ENCODE peak calls at places on chromosomes 1 and 21, in ten cellular contexts. I is sigmoid colon, M is breast epithelium, X is esophagus muscularis mucosa, N is transverse colon, W is K562, Y is prostate gland, Q is suprapubic skin, L is upper lobe of left lung, S is spleen. G is an unnamed sample.

GRCh38 chr21:17903029-17903806 is 84.1 kb upstream of the C21orf91 start:
- DNase-seq in I (no peak), M (no peak), X (no peak), N (no peak), W (no peak), Y (no peak), Q (no peak), L (no peak), S (no peak), G (no peak)

GRCh38 chr1:216903389-216903754 is 180.1 kb upstream of the ESRRG start:
- DNase-seq in I (no peak), M (no peak), X (no peak), N (no peak), W (no peak), Y (no peak), Q (no peak), L (no peak), S (no peak), G (no peak)

GRCh38 chr1:92563457-92564216 is 76.9 kb upstream of the GFI1 start:
- DNase-seq in I (no peak), M (no peak), X (no peak), N (no peak), W (no peak), Y (no peak), Q (no peak), L (no peak), S (no peak), G (no peak)

GRCh38 chr1:58460469-58460868 is 86.1 kb downstream of the OMA1 start:
- DNase-seq in I (no peak), M (no peak), X (no peak), N (no peak), W (peak; percentile 18), Y (no peak), Q (no peak), L (no peak), S (no peak), G (no peak)

GRCh38 chr1:9589719-9590157 is 1.0 kb downstream of the TMEM201 start:
- DNase-seq in I (peak; percentile 54), M (no peak), X (no peak), N (no peak), W (no peak), Y (no peak), Q (no peak), L (no peak), S (no peak), G (no peak)

GRCh38 chr1:109819365-109819764 is 55.6 kb upstream of the EPS8L3 start:
- DNase-seq in I (no peak), M (no peak), X (no peak), N (no peak), W (no peak), Y (no peak), Q (no peak), L (peak; percentile 14), S (no peak), G (no peak)

GRCh38 chr1:24379733-24380315 is 33.8 kb downstream of the STPG1 start:
- DNase-seq in I (no peak), M (no peak), X (peak; percentile 70), N (no peak), W (no peak), Y (no peak), Q (no peak), L (no peak), S (no peak), G (no peak)

GRCh38 chr1:115322631-115323030 is 15.4 kb downstream of the NGF start:
- DNase-seq in I (no peak), M (no peak), X (no peak), N (no peak), W (no peak), Y (no peak), Q (no peak), L (no peak), S (no peak), G (no peak)

GRCh38 chr1:192251735-192252134 is 65.1 kb upstream of the RGS21 start:
- DNase-seq in I (no peak), M (no peak), X (no peak), N (no peak), W (no peak), Y (no peak), Q (no peak), L (no peak), S (peak; percentile 77), G (no peak)

GRCh38 chr1:201021333-201022177 is 2.0 kb downstream of the KIF21B start:
- DNase-seq in I (no peak), M (no peak), X (no peak), N (peak; percentile 41), W (no peak), Y (no peak), Q (no peak), L (peak; percentile 70), S (peak; percentile 84), G (no peak)

GRCh38 chr1:53618218-53619087 is 120.5 kb downstream of the GLIS1 start:
- DNase-seq in I (peak; percentile 20), M (peak; percentile 14), X (no peak), N (peak; percentile 4), W (no peak), Y (no peak), Q (peak; percentile 18), L (no peak), S (peak; percentile 39), G (peak; percentile 11)

DNA sequence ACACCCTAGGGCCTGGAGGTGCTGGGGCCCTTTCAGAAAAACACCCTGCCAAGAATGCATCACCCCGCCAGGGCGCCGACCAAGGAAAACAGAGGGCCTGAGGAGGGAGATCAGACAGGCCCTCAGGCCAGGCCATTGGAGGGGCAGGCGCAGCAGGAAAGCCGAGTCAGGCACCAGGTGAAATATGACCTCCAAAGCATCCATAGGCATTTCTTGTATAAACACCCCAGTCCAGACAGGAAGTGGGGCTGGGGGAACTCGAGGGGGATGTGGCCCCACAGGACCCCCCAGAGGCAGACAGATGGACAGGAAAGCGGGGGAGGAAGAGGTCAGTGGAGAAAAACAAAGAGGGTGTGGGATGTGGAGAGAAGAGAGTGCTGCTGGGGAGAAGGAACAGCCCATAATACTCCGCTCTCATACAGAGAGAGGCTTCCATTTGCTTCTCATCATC is 18.2 kb downstream of the TRIM62 start:
- DNase-seq in I (no peak), M (no peak), X (no peak), N (no peak), W (no peak), Y (no peak), Q (no peak), L (no peak), S (no peak), G (no peak)
- TF ChIP-seq POLR2AphosphoS5 in I (no peak), M (no peak), X (no peak), N (no peak), W (no peak), Y (no peak), Q (no peak), L (no peak), S (no peak), G (no peak)

DNA sequence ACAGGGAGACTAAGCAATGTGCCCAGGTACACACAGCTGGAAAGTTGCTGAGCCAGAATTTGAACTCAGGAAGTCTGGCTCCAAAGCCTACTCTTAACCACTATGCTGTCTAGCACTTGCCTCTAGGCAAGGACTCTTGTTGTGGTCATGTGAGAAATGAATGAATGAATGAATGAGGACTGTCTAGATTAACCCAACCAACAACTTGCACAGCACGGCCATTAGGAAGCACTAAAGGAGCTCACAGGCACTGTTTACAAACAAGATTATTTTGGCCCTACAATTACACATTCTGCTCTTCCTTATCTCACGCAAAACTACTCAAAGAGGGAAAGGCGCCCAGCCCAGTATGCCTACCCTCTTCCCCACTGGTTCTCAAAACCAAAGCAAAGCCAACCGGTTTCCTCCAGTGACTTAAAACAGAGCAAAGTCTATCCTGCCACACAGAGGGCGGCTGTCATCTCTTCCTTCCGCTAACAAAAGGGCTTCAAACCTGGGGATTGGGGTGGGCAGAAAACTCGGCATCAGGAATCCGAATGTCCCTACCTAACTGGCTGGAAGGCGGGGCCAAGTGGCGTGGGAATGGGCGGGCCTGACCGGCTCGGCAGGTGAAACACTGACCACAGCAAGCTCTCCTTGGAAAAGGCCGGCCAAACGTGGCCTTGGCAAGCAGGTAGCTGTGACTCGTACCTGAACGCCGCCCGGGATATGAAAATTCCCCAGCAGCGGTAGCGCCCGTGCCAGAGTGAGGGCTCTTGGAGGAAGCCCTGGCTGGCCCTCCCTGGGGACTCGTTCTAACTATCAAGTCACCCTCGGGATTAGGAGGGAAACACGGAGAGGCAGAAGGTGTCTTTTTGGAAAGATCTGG is 948 bp downstream of the STK40 start:
- DNase-seq in I (peak; percentile 82), M (peak; percentile 88), X (no peak), N (peak; percentile 84), W (peak; percentile 63), Y (peak; percentile 74), Q (peak; percentile 89), L (peak; percentile 92), S (peak; percentile 92), G (peak; percentile 92)
- TF ChIP-seq POLR2A in I (no peak), M (no peak), X (peak; percentile 13), N (peak; percentile 75), W (no peak), Y (peak; percentile 51), Q (no peak), L (no peak), S (no peak), G (peak; percentile 74)

GRCh38 chr21:42187976-42188653 is 30.8 kb upstream of the ABCG1 start:
- DNase-seq in I (peak; percentile 77), M (no peak), X (peak; percentile 92), N (peak; percentile 61), W (no peak), Y (no peak), Q (no peak), L (no peak), S (peak; percentile 87), G (peak; percentile 50)
- TF ChIP-seq POLR2AphosphoS5 in I (no peak), M (no peak), X (peak; percentile 37), N (no peak), W (no peak), Y (no peak), Q (no peak), L (peak; percentile 62), S (peak; percentile 93), G (peak; percentile 59)

DNA sequence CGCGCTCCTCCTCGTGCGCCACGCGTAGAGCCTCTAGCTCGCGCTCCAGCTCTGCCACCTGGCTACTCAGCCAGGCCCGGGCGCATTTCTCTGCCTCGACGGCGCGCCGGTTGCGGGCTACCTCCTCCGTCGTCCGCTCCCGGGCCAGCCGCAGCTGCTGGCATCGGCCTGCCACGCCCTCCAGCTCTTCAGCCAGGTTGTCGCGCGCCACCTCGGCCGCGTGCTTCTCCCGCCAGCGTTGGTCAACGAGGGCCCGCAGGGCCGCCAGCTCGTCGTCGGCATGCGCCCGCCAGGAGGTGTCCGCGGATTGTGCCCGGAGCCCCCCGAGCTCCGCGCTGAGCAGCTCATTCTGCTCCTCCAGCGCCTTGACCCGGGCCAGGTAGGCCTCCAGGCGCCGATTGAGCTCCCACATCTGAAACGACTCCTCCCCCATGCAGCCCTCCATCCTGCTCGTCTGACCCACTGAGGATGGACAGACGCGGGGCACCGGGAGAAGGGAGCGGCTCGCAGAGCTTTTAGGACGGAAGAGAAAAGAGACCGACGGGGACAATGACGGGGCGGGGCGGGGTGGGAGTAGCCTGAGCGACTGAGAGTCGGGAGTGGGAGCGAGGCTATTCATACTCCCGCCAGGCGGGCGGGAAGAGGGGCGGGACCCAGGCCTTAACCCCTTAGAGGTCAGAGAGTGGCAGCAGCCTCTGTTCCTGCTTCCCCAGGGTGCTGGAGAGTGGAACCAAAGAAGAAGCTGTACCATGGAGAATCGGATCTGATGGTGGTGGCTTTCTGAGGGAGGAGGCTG is at the start of gene NES:
- DNase-seq in I (peak; percentile 89), M (no peak), X (no peak), N (peak; percentile 50), W (peak; percentile 92), Y (no peak), Q (no peak), L (peak; percentile 87), S (no peak), G (no peak)
- TF ChIP-seq POLR2A in I (no peak), M (no peak), X (no peak), N (no peak), W (no peak), Y (no peak), Q (no peak), L (no peak), S (no peak), G (no peak)

G was measured in stomach.